ENCODE peak calls at places on chromosome 5, in five cellular contexts. I, C, O, S and T are unnamed samples.

GRCh38 chr5:32690153-32690552 is 21.0 kb upstream of the NPR3 start:
- DNase-seq in I (no peak), C (no peak), O (no peak), S (peak), T (no peak)

GRCh38 chr5:151682751-151683331 is 3.9 kb downstream of the SPARC start:
- DNase-seq in O (no peak), S (peak), I (peak), C (no peak), T (no peak)

GRCh38 chr5:7517006-7517405 is 121.1 kb downstream of the ADCY2 start:
- DNase-seq in O (no peak), I (no peak), C (no peak), S (no peak), T (no peak)

GRCh38 chr5:38079625-38080402 is 178.5 kb upstream of the EGFLAM start:
- DNase-seq in S (no peak), O (no peak), C (no peak), I (no peak), T (no peak)

GRCh38 chr5:177469061-177469628 is 4.3 kb downstream of the DBN1 start:
- DNase-seq in S (peak), I (no peak), O (no peak), C (no peak), T (no peak)

GRCh38 chr5:33850100-33850594 is 41.6 kb downstream of the ADAMTS12 start:
- DNase-seq in I (no peak), O (no peak), C (no peak), S (peak), T (no peak)

GRCh38 chr5:67095346-67095871 is 101.2 kb downstream of the CD180 start:
- DNase-seq in C (peak), O (no peak), S (peak), I (peak), T (peak)

GRCh38 chr5:119743927-119744326 is 114.6 kb downstream of the FAM170A start:
- DNase-seq in O (no peak), S (peak), C (peak), I (no peak), T (peak)

GRCh38 chr5:57529864-57530263 is 47.3 kb upstream of the ACTBL2 start:
- DNase-seq in O (no peak), S (no peak), I (no peak), C (no peak), T (no peak)

GRCh38 chr5:75566710-75567309 is 44.4 kb upstream of the ANKDD1B start:
- DNase-seq in I (peak), O (peak), S (peak), C (peak), T (no peak)

GRCh38 chr5:16550316-16550952 is 66.4 kb downstream of the RETREG1 start:
- DNase-seq in C (peak), I (peak), S (peak), O (no peak), T (peak)

GRCh38 chr5:159100928-159101646 is 1.4 kb upstream of the EBF1 start:
- DNase-seq in I (no peak), S (peak), O (no peak), C (no peak), T (no peak)

GRCh38 chr5:62938927-62939326 is 360.3 kb downstream of the LRRC70 start:
- DNase-seq in O (no peak), S (no peak), C (no peak), I (no peak), T (no peak)

DNA sequence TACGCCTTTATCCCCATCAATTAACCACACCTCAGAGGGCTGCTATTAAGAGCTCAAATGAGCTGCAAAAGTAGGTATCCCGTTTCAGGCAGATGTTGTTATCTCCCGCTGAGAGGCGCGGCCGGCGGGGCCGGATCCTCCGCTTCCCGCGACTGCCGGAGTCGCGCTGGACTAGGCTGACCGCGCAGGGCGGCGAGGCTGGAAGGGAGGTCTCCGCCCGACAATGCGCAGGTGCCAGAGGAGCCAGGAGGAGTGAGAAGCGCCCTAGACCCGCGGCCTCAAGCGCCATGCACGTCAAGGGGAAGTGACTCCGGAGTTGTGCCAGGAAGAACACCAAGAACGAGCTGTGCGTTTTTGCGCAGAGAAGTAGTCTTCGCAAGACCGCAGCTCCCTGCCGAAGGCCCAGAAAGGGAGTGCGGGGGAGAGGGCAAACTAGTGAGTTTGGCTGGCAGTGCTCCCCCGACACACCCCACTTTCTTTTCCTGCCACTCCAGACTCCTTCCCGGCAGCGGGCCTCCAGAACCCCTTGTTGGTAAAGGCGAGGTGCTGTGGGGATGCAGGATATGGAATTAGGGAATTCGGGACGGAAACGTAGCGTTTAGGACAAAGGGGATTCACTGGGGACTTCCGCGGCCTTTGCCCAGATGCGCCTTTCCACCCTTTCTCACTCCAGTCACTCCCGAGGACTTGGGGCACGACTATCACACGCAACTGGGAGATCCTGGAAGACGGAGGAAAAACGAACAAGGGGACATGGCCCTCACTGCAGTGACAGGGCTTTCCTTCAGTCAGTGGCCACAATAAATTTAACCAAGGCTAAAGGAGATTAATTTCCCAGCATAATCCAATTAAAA is 8.0 kb downstream of the NR2F1-AS1 start:
- DNase-seq in C (no peak), S (peak), I (no peak), O (no peak), T (no peak)
- H3K4me3 ChIP-seq in C (no peak), S (peak), I (peak), O (no peak), T (no peak)

GRCh38 chr5:88145205-88145602 is 123.4 kb downstream of the TMEM161B start:
- DNase-seq in S (no peak), I (no peak), O (no peak), C (no peak), T (no peak)
- H3K4me3 ChIP-seq in S (peak), I (no peak), O (no peak), C (no peak), T (no peak)

DNA sequence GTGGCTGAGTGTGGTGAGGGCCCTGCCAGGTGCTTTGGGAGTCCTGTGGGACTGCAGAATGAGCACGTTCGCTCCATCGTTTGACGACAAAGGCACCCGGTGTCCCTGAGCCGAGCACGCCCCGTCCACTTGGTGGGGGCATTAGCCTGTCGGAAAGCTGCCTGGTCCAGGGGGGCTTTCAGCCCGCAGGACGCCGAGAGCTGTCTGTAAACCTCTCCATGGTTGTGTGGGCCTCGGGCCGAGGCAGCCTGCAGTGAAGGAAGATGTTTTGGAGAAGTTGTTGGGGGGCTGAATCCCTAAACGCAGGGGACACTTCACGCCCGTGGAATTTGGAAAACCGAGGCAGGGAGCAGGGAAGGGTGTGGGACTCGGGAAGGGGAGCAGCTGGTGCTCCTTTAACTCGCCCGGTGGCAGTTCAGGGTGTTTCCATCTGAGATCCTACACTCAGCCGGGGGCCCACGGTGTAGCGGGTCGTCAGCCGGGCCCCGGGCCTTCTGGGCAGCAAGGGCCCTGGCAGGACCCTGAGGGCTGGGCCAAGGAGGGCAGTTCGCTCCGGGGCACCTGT is 53.7 kb downstream of the MRPL36 start:
- DNase-seq in I (no peak), O (no peak), S (no peak), C (no peak), T (no peak)
- H3K4me3 ChIP-seq in I (no peak), O (no peak), S (no peak), C (no peak), T (no peak)

GRCh38 chr5:73498057-73498992 is at the start of gene BTF3:
- DNase-seq in S (peak), C (peak), I (peak), O (peak), T (peak)

GRCh38 chr5:73495772-73496346 is 2.4 kb upstream of the BTF3 start:
- DNase-seq in I (no peak), C (no peak), S (no peak), O (no peak), T (no peak)

GRCh38 chr5:73497537-73498056 is 645 bp upstream of the BTF3 start:
- DNase-seq in O (no peak), S (no peak), I (no peak), C (no peak), T (no peak)

GRCh38 chr5:73499187-73499586 is 945 bp downstream of the BTF3 start:
- DNase-seq in O (no peak), C (no peak), I (peak), S (no peak), T (no peak)

DNA sequence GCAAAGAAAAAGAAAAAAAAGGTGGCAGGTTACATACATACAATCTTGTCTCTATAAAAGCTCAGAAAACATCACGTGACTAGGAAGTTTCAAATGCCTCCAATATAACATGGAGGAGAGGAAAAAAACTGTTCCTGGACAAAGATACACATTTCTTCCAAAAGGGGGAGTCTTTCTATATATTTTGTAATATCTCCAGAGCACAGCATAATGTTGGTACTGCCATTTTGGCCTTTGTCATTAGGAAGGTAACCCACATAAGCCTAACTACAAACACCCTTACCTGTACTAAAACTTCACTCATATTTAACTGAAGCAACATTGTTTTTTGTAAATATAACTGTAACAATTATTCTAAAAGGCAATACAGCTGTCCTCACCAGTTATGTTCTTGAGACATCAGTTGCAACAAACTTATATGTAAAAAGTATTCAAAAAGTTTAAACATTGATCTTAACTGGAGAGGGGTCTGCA is 1.2 kb upstream of the BTF3 start:
- DNase-seq in I (peak), O (peak), C (no peak), S (peak), T (no peak)
- H3K4me3 ChIP-seq in I (no peak), O (no peak), C (no peak), S (no peak), T (no peak)

GRCh38 chr5:65479527-65479926 is 2.2 kb downstream of the ADAMTS6 start:
- DNase-seq in C (no peak), S (no peak), O (no peak), I (peak), T (no peak)
- H3K4me3 ChIP-seq in C (no peak), S (peak), O (peak), I (peak), T (no peak)